ENCODE peak calls at places on chromosomes 12 and 14, in seven cellular contexts. H is HCT116, B is A549, A is lower leg skin, P is ovary, F is uterus, S is H54. X is an unnamed sample.
A peak's percentile ranks its signal among the peaks of the same experiment; 100 is the strongest.

GRCh38 chr12:123106640-123107359 is 44.1 kb downstream of the PITPNM2 start:
- DNase-seq in H (no peak), B (peak; percentile 39), A (no peak), P (no peak), F (no peak), S (no peak), X (no peak)

GRCh38 chr14:105472496-105472991 is 2.1 kb upstream of the CRIP2 start:
- DNase-seq in H (no peak), B (no peak), A (no peak), P (no peak), F (no peak), S (no peak), X (no peak)

GRCh38 chr12:14919455-14919854 is 18.9 kb downstream of the ERP27 start:
- DNase-seq in H (no peak), B (no peak), A (no peak), P (no peak), F (no peak), S (no peak), X (no peak)

GRCh38 chr14:99131632-99132271 is 140.2 kb downstream of the BCL11B start:
- DNase-seq in H (no peak), B (no peak), A (peak; percentile 6), P (no peak), F (no peak), S (no peak), X (no peak)

GRCh38 chr12:91126516-91126915 is 15.2 kb upstream of the LUM start:
- DNase-seq in H (no peak), B (no peak), A (no peak), P (peak; percentile 36), F (peak; percentile 62), S (no peak), X (no peak)

GRCh38 chr12:3988519-3989217 is 115.5 kb upstream of the PARP11 start:
- DNase-seq in H (no peak), B (no peak), A (no peak), P (no peak), F (no peak), S (no peak), X (no peak)

GRCh38 chr12:25550186-25550585 is 2.9 kb downstream of the LMNTD1 start:
- DNase-seq in H (no peak), B (no peak), A (no peak), P (no peak), F (no peak), S (no peak), X (no peak)

GRCh38 chr14:65211341-65211987 is 109.1 kb upstream of the MAX start:
- DNase-seq in H (no peak), B (peak; percentile 25), A (no peak), P (no peak), F (no peak), S (no peak), X (no peak)

GRCh38 chr12:106773286-106773685 is 1.2 kb upstream of the RIC8B start:
- DNase-seq in H (no peak), B (peak; percentile 22), A (no peak), P (peak; percentile 38), F (no peak), S (no peak), X (peak; percentile 38)

GRCh38 chr14:106459971-106460730 is 933.8 kb downstream of the TMEM121 start:
- DNase-seq in H (no peak), B (peak; percentile 21), A (no peak), P (no peak), F (no peak), S (peak; percentile 30), X (peak; percentile 10)

GRCh38 chr12:34625116-34625515 is 602.8 kb downstream of the ALG10 start:
- DNase-seq in H (peak; percentile 7), B (peak; percentile 42), A (no peak), P (no peak), F (no peak), S (no peak), X (peak; percentile 11)

GRCh38 chr12:79317184-79317847 is 373.4 kb downstream of the PAWR start:
- DNase-seq in H (no peak), B (no peak), A (no peak), P (no peak), F (no peak), S (no peak), X (no peak)

DNA sequence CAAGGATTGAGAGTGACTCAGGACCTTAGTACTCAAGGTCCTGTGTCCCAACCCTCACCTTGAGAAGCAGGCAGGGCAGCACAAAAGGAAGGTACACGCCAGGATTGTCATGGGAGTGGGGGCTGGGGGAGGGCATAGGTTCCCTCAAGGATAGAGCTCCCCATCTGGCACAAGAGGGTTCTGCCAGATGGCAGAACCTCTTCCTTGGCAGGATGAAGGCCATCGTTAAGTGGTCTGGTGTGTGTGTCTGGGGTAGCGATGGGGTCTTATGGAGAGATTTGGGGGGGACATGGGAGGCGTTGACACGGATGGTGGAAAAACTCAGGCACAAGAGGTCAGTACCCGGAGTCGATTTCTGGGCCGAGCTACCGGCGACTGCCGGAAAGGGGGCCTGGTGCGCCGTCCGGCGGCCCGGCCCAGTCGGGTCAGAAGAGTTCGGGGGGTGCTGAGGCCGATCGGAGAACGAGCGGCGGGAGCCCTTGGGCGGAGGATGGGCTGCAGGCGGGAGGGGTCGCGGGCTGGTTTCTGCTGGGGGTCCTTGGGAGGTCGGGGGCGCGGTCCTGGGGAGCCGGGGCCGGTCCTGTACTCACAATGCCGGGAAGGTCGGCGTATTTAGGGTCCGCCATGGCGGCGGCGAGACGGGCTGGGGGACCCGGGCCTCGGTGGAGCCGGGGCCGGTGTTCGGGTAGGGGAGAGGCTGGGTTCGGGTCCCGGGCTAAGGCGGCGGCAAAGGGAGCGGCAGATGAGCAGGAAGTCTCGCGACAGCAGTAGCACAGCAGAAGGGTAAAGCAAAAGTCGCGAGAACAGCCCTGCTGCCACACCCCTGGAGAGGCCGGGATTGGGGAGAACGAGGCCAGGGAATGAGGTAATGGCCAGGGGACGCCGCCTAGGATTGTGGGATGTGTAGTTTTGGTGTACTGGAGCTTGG is at the start of gene DCTN2:
- DNase-seq in H (peak; percentile 92), B (peak; percentile 97), A (peak; percentile 97), P (peak; percentile 95), F (peak; percentile 97), S (peak; percentile 98), X (peak; percentile 98)
- TF ChIP-seq POLR2A in H (peak; percentile 41), B (peak; percentile 38), A (no peak), P (peak; percentile 55), F (no peak), S (peak; percentile 39), X (peak; percentile 69)

DNA sequence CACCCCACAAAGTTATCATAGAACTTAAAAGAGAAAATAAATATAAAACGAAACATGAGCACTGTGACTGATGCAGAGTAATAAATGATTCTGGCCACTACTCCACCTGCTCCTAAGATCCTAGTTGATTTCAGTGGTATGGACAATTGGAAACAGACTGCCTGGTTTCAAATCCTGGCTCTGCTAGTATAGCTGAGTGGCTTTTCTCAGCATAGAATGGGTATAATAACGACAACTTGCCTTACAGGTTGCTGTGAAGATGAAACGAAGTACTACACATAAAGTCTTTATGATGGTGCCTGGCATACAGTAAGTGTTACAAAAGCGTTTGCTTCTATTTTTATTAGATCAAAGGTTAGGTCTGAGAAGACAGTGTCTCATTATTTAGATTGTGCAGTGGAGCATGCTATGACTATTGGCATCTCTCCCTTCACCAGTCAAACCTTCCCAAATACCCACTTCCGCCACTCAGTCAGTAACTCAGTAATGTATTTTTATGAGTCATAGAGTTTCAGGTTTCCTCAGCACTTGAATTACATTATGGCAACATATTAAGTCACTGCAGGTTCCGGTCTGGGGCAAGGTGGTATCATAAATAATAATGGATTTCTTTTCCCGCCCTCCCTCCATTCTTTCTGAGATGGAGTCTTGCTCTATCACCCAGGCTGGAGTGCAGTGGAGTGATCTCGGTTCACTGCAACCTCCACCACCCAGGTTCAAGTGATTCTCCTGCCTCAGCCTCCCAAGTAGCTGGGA is 29.7 kb upstream of the NR2C1 start:
- DNase-seq in H (peak; percentile 92), B (peak; percentile 91), A (no peak), P (no peak), F (no peak), S (peak; percentile 62), X (no peak)
- TF ChIP-seq POLR2A in H (no peak), B (no peak), A (no peak), P (no peak), F (no peak), S (no peak), X (no peak)

DNA sequence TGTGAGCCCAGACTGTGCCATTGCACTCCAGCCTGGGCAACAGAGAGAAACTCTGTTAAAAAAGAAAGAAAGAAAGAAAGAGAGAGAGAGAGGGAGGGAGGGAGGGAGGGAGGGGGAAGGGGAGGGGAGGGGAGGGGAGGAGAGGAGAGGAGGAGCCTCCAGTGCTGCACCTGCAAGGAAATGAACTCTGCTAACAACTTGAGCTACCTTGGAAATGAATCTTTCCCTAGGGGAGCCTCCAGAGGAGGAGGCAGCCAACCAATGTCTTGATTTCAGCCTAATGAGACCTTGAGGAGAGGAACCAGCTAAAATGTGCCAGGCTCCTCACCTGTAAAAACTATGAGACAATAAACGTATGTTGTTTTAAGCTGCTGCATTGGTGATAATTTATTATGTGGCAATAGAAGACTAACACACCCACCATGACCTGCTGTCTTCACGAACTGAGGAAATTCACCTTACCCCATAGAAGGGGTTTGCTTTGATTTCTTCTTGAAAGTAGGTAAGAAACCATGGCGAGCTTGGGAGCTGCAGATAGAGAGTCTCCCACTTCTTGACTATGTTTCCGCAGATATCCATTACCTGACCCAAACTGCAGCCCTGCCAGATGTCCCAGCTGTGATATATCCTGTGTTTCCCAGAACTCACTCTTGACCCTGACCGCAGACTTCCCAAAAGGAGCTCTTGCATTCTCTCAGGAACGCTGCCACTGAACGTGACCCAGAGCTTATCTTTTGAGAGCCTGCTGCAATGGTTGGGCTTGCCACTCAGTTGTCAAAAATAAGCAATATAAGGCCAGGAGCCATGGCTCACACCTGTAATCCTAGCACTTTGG is 31.6 kb upstream of the TMPO start:
- DNase-seq in H (no peak), B (no peak), A (no peak), P (no peak), F (no peak), S (no peak), X (no peak)
- TF ChIP-seq POLR2A in H (no peak), B (no peak), A (no peak), P (no peak), F (no peak), S (no peak), X (no peak)

GRCh38 chr12:46384451-46385301 is 12.1 kb upstream of the SLC38A2 start:
- DNase-seq in H (no peak), B (no peak), A (no peak), P (no peak), F (no peak), S (no peak), X (no peak)

GRCh38 chr12:46386877-46387629 is 14.5 kb upstream of the SLC38A2 start:
- DNase-seq in H (no peak), B (peak; percentile 47), A (no peak), P (no peak), F (peak; percentile 51), S (no peak), X (peak; percentile 18)

GRCh38 chr12:46383654-46384450 is 11.3 kb upstream of the SLC38A2 start:
- DNase-seq in H (peak; percentile 62), B (peak; percentile 93), A (peak; percentile 94), P (peak; percentile 95), F (peak; percentile 95), S (peak; percentile 40), X (peak; percentile 93)

GRCh38 chr12:46386360-46386867 is 13.8 kb upstream of the SLC38A2 start:
- DNase-seq in H (no peak), B (peak; percentile 86), A (no peak), P (no peak), F (no peak), S (no peak), X (peak; percentile 31)

DNA sequence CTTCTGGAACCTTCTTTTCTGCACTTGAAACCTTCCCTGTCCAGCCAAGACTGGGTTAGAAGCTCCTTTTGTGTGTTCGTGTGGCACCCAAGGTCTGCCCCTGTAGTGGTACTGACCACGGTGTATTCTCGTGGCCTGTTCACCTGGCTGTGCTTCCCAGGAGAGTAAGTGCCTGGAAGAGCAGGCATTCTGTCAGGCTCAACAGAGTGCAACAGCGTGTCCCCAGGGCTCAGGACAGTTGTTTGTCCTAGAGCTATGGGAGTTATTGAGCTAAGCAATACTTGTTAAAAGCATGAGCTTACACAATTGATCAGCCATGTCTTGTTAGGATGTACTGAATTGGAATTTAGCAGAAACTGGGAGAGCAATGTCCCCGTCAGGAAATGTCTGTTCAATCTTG is 12.9 kb upstream of the SLC38A2 start:
- DNase-seq in H (no peak), B (peak; percentile 31), A (no peak), P (no peak), F (no peak), S (no peak), X (peak; percentile 33)
- TF ChIP-seq POLR2A in H (no peak), B (no peak), A (no peak), P (no peak), F (no peak), S (no peak), X (no peak)

X was measured in erythroblast.